ENCODE peak calls at places on chromosomes 7 and 10, in eight cellular contexts. S, Q, M, W, O, F, Y and V are unnamed samples.

GRCh38 chr7:100158229-100159098 is at the start of gene TRAPPC14:
- DNase-seq in F (peak), M (peak), O (peak), Y (peak), Q (peak), S (peak), W (peak), V (peak)

GRCh38 chr7:20542594-20542993 is 72.9 kb upstream of the ABCB5 start:
- DNase-seq in S (no peak), O (no peak), W (no peak), M (no peak), Y (no peak), F (no peak), Q (no peak), V (no peak)

GRCh38 chr7:27179030-27179429 is 4.9 kb upstream of the HOXA10 start:
- DNase-seq in Y (no peak), Q (no peak), F (peak), W (no peak), M (no peak), S (no peak), O (no peak), V (no peak)

GRCh38 chr10:7872041-7872442 is 53.7 kb downstream of the TAF3 start:
- DNase-seq in F (peak), S (peak), O (no peak), W (no peak), Y (no peak), Q (no peak), M (peak), V (no peak)

GRCh38 chr7:40499718-40500117 is 364.9 kb downstream of the SUGCT start:
- DNase-seq in F (no peak), Y (no peak), W (no peak), S (no peak), O (no peak), Q (no peak), M (no peak), V (no peak)

GRCh38 chr7:13117103-13117502 is 429.7 kb downstream of the ARL4A start:
- DNase-seq in S (peak), W (no peak), O (peak), Q (no peak), M (no peak), Y (no peak), F (peak), V (no peak)

GRCh38 chr7:5702876-5703571 is 78.4 kb downstream of the RNF216 start:
- DNase-seq in M (peak), O (peak), W (no peak), F (peak), S (peak), Y (no peak), Q (no peak), V (no peak)

GRCh38 chr10:121974535-121975294 is at the start of gene NSMCE4A:
- DNase-seq in Q (peak), W (peak), M (peak), O (peak), F (peak), Y (peak), S (peak), V (peak)

GRCh38 chr7:91945476-91945875 is 4.8 kb downstream of the AKAP9 start:
- DNase-seq in O (peak), F (peak), W (no peak), S (peak), Y (no peak), M (no peak), Q (no peak), V (no peak)

GRCh38 chr7:81004098-81004497 is 85.2 kb upstream of the SEMA3C start:
- DNase-seq in O (peak), Q (no peak), Y (no peak), M (no peak), S (peak), W (no peak), F (peak), V (no peak)

GRCh38 chr7:109003742-109004141 is 434.1 kb downstream of the DNAJB9 start:
- DNase-seq in Q (no peak), O (peak), W (no peak), Y (no peak), M (no peak), F (no peak), S (peak), V (no peak)

GRCh38 chr10:71232089-71232998 is 20.0 kb downstream of the UNC5B start:
- DNase-seq in W (peak), F (no peak), Y (no peak), Q (no peak), S (no peak), M (no peak), O (no peak), V (no peak)

GRCh38 chr10:103833731-103834365 is 21.5 kb downstream of the SH3PXD2A start:
- DNase-seq in W (no peak), M (no peak), F (no peak), S (peak), Q (no peak), Y (no peak), O (no peak), V (no peak)

GRCh38 chr10:48363617-48364355 is 57.3 kb downstream of the MAPK8 start:
- DNase-seq in F (peak), O (peak), M (peak), Y (peak), W (peak), Q (no peak), S (peak), V (no peak)

GRCh38 chr7:38274927-38275326 is 1.5 kb upstream of the TARP start:
- DNase-seq in W (no peak), O (no peak), M (no peak), Q (no peak), S (no peak), F (no peak), Y (no peak), V (no peak)

GRCh38 chr10:27893320-27894014 is 105.4 kb downstream of the ODAD2 start:
- DNase-seq in O (peak), Y (no peak), S (peak), W (no peak), F (peak), M (no peak), Q (no peak), V (no peak)

GRCh38 chr7:25179325-25179724 is 49.0 kb downstream of the NPVF start:
- DNase-seq in Q (no peak), O (no peak), Y (no peak), S (no peak), F (no peak), W (no peak), M (peak), V (no peak)

GRCh38 chr7:122552769-122553168 is 146.1 kb downstream of the RNF133 start:
- DNase-seq in M (no peak), Q (no peak), O (no peak), Y (no peak), S (no peak), W (no peak), F (no peak), V (no peak)

GRCh38 chr10:111113961-111114830 is 37.4 kb downstream of the ADRA2A start:
- DNase-seq in Q (no peak), O (no peak), F (peak), S (no peak), M (no peak), Y (no peak), W (peak), V (peak)

GRCh38 chr10:44125879-44126675 is 258.8 kb downstream of the CXCL12 start:
- DNase-seq in O (peak), Q (no peak), Y (no peak), S (peak), M (peak), W (no peak), F (peak), V (no peak)

GRCh38 chr7:651032-651728 is 75.3 kb upstream of the DNAAF5 start:
- DNase-seq in S (peak), Q (no peak), M (no peak), O (no peak), Y (no peak), F (no peak), W (no peak), V (no peak)

GRCh38 chr7:25959168-25959734 is 192.7 kb upstream of the NFE2L3 start:
- DNase-seq in S (no peak), Q (no peak), W (no peak), M (peak), Y (no peak), F (no peak), O (no peak), V (no peak)

GRCh38 chr10:72340911-72341310 is 13.8 kb downstream of the DNAJB12 start:
- DNase-seq in O (no peak), S (no peak), M (no peak), Y (peak), W (no peak), Q (no peak), F (no peak), V (no peak)

GRCh38 chr7:116384936-116385635 is 114.5 kb upstream of the CAV2 start:
- DNase-seq in W (no peak), F (no peak), Y (no peak), S (no peak), Q (no peak), M (no peak), O (no peak), V (no peak)

GRCh38 chr7:45072131-45073030 is 16.4 kb downstream of the NACAD start:
- DNase-seq in F (no peak), S (peak), Q (no peak), O (peak), M (no peak), Y (no peak), W (no peak), V (no peak)

GRCh38 chr7:148050492-148051158 is 539.9 kb upstream of the C7orf33 start:
- DNase-seq in Y (no peak), W (no peak), O (no peak), F (no peak), S (no peak), M (no peak), Q (no peak), V (no peak)

GRCh38 chr10:130018253-130018652 is 54.2 kb upstream of the EBF3 start:
- DNase-seq in M (no peak), Q (no peak), S (peak), O (peak), W (no peak), F (peak), Y (peak), V (no peak)

GRCh38 chr10:100101526-100102076 is 19.9 kb upstream of the CPN1 start:
- DNase-seq in Y (no peak), W (no peak), F (peak), S (peak), Q (no peak), O (peak), M (no peak), V (no peak)